ENCODE peak calls at places on chromosomes 1 and 21, in nine cellular contexts. O is MM.1S, P is GM23338, X is OCI-LY7, Z is HCT116, T is hepatocyte, G is PC-9, L is SK-N-SH, U is GM23248. K is an unnamed sample. For H3K9me2, the result is how much of the 10 kb centered on the place peaks cover.

GRCh38 chr1:208245185-208245705 is 1.1 kb upstream of the PLXNA2 start:
- DNase-seq in T (peak), X (peak), O (peak), U (peak), Z (peak), L (peak), G (peak), P (peak), K (peak)

GRCh38 chr1:146032613-146033219 is 11.2 kb upstream of the HJV start:
- DNase-seq in L (peak), G (no peak), X (peak), P (peak), T (peak), O (peak), Z (peak), U (peak), K (peak)

GRCh38 chr1:44565265-44565750 is 109.0 kb downstream of the TMEM53 start:
- DNase-seq in X (no peak), O (no peak), P (peak), T (no peak), L (no peak), Z (no peak), G (no peak), U (no peak), K (no peak)

GRCh38 chr1:39500862-39501389 is 9.5 kb downstream of the BMP8A start:
- DNase-seq in Z (no peak), T (no peak), P (no peak), L (no peak), O (peak), U (peak), G (peak), X (no peak), K (peak)

GRCh38 chr1:47669081-47669585 is 231.3 kb downstream of the FOXD2 start:
- DNase-seq in L (no peak), G (no peak), O (no peak), U (no peak), Z (no peak), P (no peak), T (no peak), X (no peak), K (no peak)

GRCh38 chr1:29259802-29260441 is 23.6 kb downstream of the PTPRU start:
- DNase-seq in T (peak), O (no peak), X (no peak), G (no peak), U (peak), Z (no peak), L (peak), P (peak), K (no peak)

GRCh38 chr1:6033986-6034749 is 11.5 kb upstream of the KCNAB2 start:
- DNase-seq in U (peak), Z (no peak), P (peak), X (peak), T (peak), L (peak), G (peak), O (no peak), K (peak)

GRCh38 chr21:33286600-33287456 is 20.7 kb downstream of the IL10RB start:
- DNase-seq in Z (peak), P (no peak), O (no peak), T (no peak), L (no peak), U (peak), G (peak), X (no peak), K (peak)

GRCh38 chr1:210250665-210250997 is 18.0 kb downstream of the SERTAD4 start:
- DNase-seq in T (peak), P (peak), U (no peak), Z (no peak), O (peak), X (no peak), L (peak), G (peak), K (peak)

DNA sequence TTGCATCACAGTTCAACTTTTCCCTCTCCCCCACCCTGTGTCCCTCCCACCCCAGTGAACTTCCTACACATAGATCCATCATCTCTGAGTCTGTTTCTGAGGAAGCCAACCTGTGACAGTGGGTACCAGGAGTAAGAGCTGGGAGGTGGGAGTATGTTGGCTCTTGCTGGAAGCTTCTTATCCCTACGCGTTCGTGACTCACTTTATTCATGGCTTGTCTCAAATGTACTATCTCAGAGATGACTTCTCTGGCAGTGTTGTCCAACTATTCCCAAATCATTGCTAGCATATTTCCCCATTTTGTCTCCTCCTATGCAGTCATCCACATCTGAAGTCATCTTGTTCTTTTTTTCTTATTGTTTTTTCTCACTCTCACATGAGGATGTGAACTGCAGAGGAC is 88.0 kb downstream of the HIVEP3 start:
- DNase-seq in U (peak), O (no peak), L (no peak), Z (no peak), T (no peak), X (no peak), G (no peak), P (no peak), K (no peak)
- H3K9me2 ChIP-seq in U (under half), O (under half), L (under half), Z (under half), T (under half), X (under half), G (under half), P (under half), K (under half)

GRCh38 chr1:206709322-206709721 is 24.6 kb downstream of the MAPKAPK2 start:
- DNase-seq in O (no peak), U (no peak), Z (no peak), X (no peak), L (no peak), G (no peak), P (no peak), T (no peak), K (peak)
- H3K9me2 ChIP-seq in O (under half), U (under half), Z (under half), X (under half), L (under half), G (under half), P (under half), T (under half), K (under half)

DNA sequence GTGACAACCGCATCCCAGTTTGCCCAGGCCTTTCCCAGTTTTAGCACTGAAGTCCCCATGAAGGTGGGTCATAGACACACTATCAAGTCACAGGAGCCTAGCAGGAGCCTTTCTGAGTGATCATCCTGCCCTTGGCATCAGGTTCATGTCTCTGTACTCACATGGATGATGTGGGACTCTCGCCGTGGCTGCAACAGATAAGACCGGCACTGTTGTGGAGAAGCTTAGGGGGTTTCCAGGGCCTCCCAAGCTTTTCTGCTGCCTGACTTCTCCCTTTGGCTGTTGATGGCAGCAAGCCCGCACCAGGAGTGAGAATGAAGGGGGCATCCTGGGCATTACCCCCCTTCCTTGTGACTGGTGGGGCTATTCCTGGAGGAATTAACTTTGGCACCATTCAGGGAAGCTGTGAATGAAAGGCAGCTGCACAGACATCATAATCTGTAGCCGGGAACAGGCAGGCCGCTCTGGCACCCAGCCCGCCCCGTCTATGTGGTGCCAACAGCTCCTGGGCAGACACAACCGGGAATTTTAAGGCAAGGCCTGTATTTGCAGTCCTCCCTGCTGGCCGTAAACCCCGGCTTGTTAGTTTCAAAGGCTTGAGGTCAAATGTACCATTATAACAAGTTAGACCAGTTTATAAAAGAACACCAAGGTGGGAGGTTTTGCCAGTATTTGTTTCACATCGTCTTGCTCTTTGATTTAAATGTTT is 148.7 kb downstream of the HUNK start:
- DNase-seq in U (peak), G (no peak), L (peak), Z (no peak), P (no peak), O (no peak), T (peak), X (no peak), K (peak)
- H3K9me2 ChIP-seq in U (under half), G (under half), L (under half), Z (under half), P (under half), O (under half), T (under half), X (under half), K (under half)

GRCh38 chr1:194209920-194210319 is 1023.5 kb upstream of the B3GALT2 start:
- DNase-seq in T (no peak), X (no peak), O (no peak), U (no peak), Z (no peak), P (no peak), G (no peak), L (no peak), K (no peak)

DNA sequence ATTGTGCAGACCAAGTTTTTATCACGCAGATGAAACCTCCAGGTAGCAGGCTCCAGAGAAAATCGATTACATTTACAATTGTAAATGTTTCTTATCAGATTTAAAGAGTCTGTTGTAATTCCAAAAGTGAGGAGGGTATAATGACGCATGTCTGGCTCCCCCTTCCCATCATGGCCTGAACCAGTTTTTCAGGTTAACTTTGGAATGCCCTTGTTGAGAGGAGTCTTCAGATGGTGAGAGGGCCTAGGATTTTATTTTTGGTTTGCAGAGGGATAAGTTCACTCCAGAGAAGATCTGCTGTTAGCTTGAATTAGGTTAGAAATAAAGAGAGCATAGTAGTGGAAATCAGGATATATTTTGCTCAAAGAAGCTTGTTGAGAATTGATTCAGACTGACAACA is 1028.3 kb upstream of the B3GALT2 start:
- DNase-seq in X (no peak), O (no peak), P (peak), G (no peak), Z (no peak), U (no peak), T (no peak), L (no peak), K (no peak)
- H3K9me2 ChIP-seq in X (under half), O (under half), P (under half), G (under half), Z (under half), U (under half), T (under half), L (under half), K (under half)

DNA sequence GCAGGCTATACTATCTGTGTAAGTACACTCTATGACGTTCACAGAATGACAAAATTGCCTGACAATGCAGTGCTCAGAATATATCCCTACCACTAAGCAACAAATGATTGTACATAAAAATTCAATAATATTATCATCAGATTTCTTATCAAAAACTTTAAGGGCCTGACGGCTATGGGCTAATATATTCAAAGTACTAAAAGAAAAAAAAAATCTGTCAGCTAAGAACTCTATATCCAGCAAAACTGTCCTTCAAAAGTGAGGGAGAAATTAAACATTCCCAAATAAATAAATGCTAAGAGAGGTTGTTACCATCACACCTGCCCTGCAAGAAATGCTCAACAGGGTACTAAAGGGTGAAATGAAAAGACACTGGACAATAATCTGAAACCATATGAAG is 127.3 kb downstream of the TM2D1 start:
- DNase-seq in O (no peak), T (no peak), G (no peak), U (no peak), Z (no peak), X (no peak), P (no peak), L (no peak), K (no peak)
- H3K9me2 ChIP-seq in O (under half), T (under half), G (under half), U (under half), Z (under half), X (under half), P (under half), L (under half), K (under half)

GRCh38 chr1:187605736-187606135 is 777.0 kb downstream of the PLA2G4A start:
- DNase-seq in U (no peak), L (no peak), Z (no peak), X (no peak), P (peak), T (no peak), O (no peak), G (no peak), K (peak)
- H3K9me2 ChIP-seq in U (under half), L (under half), Z (under half), X (under half), P (under half), T (under half), O (under half), G (under half), K (under half)

GRCh38 chr1:68046885-68047658 is 3.4 kb downstream of the DIRAS3 start:
- DNase-seq in T (no peak), P (no peak), Z (no peak), X (no peak), U (no peak), G (no peak), O (no peak), L (no peak), K (no peak)
- H3K9me2 ChIP-seq in T (under half), P (under half), Z (under half), X (under half), U (under half), G (under half), O (under half), L (under half), K (under half)